ENCODE peak calls at places on chromosomes 7 and 10, in six cellular contexts. One of them, this sample, is unnamed.

GRCh38 chr7:42878303-42878702 is 33.6 kb downstream of the C7orf25 start:
- DNase-seq in mesenchymal stem cell: no peak
- DNase-seq in H9: no peak
- DNase-seq in mesendoderm: no peak
- DNase-seq in H1: no peak
- DNase-seq in IMR-90: no peak
- DNase-seq in this sample: no peak

GRCh38 chr10:11895108-11895466 is 71.9 kb downstream of the PROSER2 start:
- DNase-seq in H9: no peak
- DNase-seq in mesenchymal stem cell: no peak
- DNase-seq in mesendoderm: no peak
- DNase-seq in IMR-90: no peak
- DNase-seq in H1: no peak
- DNase-seq in this sample: no peak

GRCh38 chr7:116492654-116493109 is 6.9 kb upstream of the CAV2 start:
- DNase-seq in mesendoderm: no peak
- DNase-seq in mesenchymal stem cell: no peak
- DNase-seq in H9: no peak
- DNase-seq in H1: no peak
- DNase-seq in IMR-90: peak; percentile 47
- DNase-seq in this sample: no peak

GRCh38 chr10:132628966-132629900 is 91.6 kb downstream of the INPP5A start:
- DNase-seq in IMR-90: no peak
- DNase-seq in mesenchymal stem cell: peak; percentile 35
- DNase-seq in H9: no peak
- DNase-seq in H1: no peak
- DNase-seq in mesendoderm: no peak
- DNase-seq in this sample: no peak

GRCh38 chr7:87159538-87159937 is 7.3 kb downstream of the DMTF1 start:
- DNase-seq in H1: no peak
- DNase-seq in H9: no peak
- DNase-seq in mesendoderm: no peak
- DNase-seq in mesenchymal stem cell: no peak
- DNase-seq in IMR-90: no peak
- DNase-seq in this sample: no peak

GRCh38 chr10:72322280-72323058 is 32.2 kb downstream of the DNAJB12 start:
- DNase-seq in mesenchymal stem cell: peak; percentile 68
- DNase-seq in IMR-90: no peak
- DNase-seq in H1: no peak
- DNase-seq in mesendoderm: peak; percentile 76
- DNase-seq in H9: no peak
- DNase-seq in this sample: no peak

GRCh38 chr7:66921918-66922486 is 977 bp downstream of the TMEM248 start:
- DNase-seq in mesenchymal stem cell: no peak
- DNase-seq in H9: no peak
- DNase-seq in IMR-90: no peak
- DNase-seq in H1: no peak
- DNase-seq in mesendoderm: no peak
- DNase-seq in this sample: no peak

GRCh38 chr10:132110091-132110490 is 44.3 kb downstream of the JAKMIP3 start:
- DNase-seq in H1: peak; percentile 39
- DNase-seq in mesenchymal stem cell: no peak
- DNase-seq in IMR-90: no peak
- DNase-seq in mesendoderm: no peak
- DNase-seq in H9: peak; percentile 20
- DNase-seq in this sample: no peak

GRCh38 chr10:97842658-97843295 is 6.9 kb upstream of the GOLGA7B start:
- DNase-seq in mesendoderm: no peak
- DNase-seq in H9: no peak
- DNase-seq in mesenchymal stem cell: no peak
- DNase-seq in IMR-90: no peak
- DNase-seq in H1: no peak
- DNase-seq in this sample: no peak

GRCh38 chr7:45937301-45937700 is 16.2 kb upstream of the IGFBP3 start:
- DNase-seq in H9: no peak
- DNase-seq in mesenchymal stem cell: no peak
- DNase-seq in mesendoderm: no peak
- DNase-seq in IMR-90: no peak
- DNase-seq in H1: no peak
- DNase-seq in this sample: no peak
- H2BK5ac ChIP-seq in H9: no peak overlapping the region
- H2BK5ac ChIP-seq in mesenchymal stem cell: no peak overlapping the region
- H2BK5ac ChIP-seq in mesendoderm: no peak overlapping the region
- H2BK5ac ChIP-seq in IMR-90: no peak overlapping the region
- H2BK5ac ChIP-seq in H1: no peak overlapping the region
- H2BK5ac ChIP-seq in this sample: no peak overlapping the region

DNA sequence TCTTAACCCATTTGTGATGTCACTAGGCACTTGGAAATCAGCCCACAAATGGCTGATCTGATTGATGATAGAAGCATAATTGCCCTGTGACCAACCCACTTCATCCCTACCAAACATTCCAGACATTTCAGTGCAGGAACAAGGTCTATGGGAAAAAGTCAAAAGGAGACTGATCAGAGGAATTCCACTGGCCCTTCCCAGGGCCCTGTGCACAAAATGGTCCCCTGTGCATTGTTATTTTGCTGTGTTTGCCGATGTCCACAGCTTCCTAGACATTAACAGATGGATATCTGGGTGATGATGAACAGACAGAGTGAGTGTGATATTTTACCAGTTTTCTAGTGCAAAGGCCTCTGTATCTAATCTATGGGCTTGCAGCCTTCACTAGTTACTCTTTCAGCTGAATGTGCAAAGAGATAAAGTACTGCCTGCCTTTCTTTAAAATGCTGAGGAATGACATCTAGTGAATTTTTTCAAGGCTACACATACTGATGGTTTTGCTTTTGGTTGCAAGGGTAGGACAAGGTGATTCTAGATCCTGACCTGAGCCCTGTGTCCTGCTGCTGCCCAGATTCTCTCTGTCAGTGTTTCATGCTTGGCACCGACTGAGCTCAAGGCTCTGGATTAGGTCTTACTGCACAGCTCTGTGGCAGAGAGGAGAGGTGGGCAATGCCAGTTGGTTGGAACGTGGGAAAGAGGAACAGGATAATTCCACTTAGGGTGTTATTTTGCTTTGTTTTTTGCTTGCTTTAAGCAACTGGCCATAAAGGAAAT is 55.4 kb downstream of the CALD1 start:
- DNase-seq in H9: no peak
- DNase-seq in mesendoderm: peak; percentile 57
- DNase-seq in mesenchymal stem cell: peak; percentile 85
- DNase-seq in IMR-90: peak; percentile 82
- DNase-seq in H1: no peak
- DNase-seq in this sample: no peak
- H4K8ac ChIP-seq in H9: no peak overlapping the region
- H4K8ac ChIP-seq in mesendoderm: no peak overlapping the region
- H4K8ac ChIP-seq in mesenchymal stem cell: no peak overlapping the region
- H4K8ac ChIP-seq in IMR-90: peak overlapping the region; percentile 46
- H4K8ac ChIP-seq in H1: no peak overlapping the region
- H4K8ac ChIP-seq in this sample: no peak overlapping the region

DNA sequence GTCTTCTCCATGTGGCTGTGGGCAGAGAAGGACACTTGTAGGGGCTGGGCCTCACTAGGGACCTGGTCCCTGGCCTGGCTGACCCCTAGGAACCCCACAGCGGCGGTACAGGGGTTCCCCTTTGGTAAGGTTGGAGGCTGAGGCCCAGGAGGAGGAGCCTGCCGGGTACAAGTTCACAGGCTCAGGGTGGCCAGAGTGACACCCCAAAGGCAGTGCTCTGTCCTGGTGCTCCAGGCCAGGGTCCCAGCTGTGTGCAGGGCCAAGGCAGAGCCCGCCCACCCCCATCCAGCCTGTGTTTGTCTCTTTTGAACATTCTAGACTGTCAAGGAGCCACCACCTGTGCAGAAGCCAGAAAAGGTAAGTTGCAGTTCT is 23.3 kb downstream of the ANTXRL start:
- DNase-seq in IMR-90: no peak
- DNase-seq in H9: peak; percentile 19
- DNase-seq in mesendoderm: no peak
- DNase-seq in mesenchymal stem cell: no peak
- DNase-seq in H1: no peak
- DNase-seq in this sample: no peak
- H2BK5ac ChIP-seq in IMR-90: no peak overlapping the region
- H2BK5ac ChIP-seq in H9: no peak overlapping the region
- H2BK5ac ChIP-seq in mesendoderm: no peak overlapping the region
- H2BK5ac ChIP-seq in mesenchymal stem cell: no peak overlapping the region
- H2BK5ac ChIP-seq in H1: peak overlapping the region; percentile 24
- H2BK5ac ChIP-seq in this sample: no peak overlapping the region

GRCh38 chr7:138979226-138979979 is 1.8 kb downstream of the KIAA1549 start:
- DNase-seq in IMR-90: peak; percentile 24
- DNase-seq in mesenchymal stem cell: peak; percentile 45
- DNase-seq in H1: no peak
- DNase-seq in H9: no peak
- DNase-seq in mesendoderm: peak; percentile 33
- DNase-seq in this sample: no peak
- H4K8ac ChIP-seq in IMR-90: no peak overlapping the region
- H4K8ac ChIP-seq in mesenchymal stem cell: no peak overlapping the region
- H4K8ac ChIP-seq in H1: no peak overlapping the region
- H4K8ac ChIP-seq in H9: no peak overlapping the region
- H4K8ac ChIP-seq in mesendoderm: no peak overlapping the region
- H4K8ac ChIP-seq in this sample: no peak overlapping the region

DNA sequence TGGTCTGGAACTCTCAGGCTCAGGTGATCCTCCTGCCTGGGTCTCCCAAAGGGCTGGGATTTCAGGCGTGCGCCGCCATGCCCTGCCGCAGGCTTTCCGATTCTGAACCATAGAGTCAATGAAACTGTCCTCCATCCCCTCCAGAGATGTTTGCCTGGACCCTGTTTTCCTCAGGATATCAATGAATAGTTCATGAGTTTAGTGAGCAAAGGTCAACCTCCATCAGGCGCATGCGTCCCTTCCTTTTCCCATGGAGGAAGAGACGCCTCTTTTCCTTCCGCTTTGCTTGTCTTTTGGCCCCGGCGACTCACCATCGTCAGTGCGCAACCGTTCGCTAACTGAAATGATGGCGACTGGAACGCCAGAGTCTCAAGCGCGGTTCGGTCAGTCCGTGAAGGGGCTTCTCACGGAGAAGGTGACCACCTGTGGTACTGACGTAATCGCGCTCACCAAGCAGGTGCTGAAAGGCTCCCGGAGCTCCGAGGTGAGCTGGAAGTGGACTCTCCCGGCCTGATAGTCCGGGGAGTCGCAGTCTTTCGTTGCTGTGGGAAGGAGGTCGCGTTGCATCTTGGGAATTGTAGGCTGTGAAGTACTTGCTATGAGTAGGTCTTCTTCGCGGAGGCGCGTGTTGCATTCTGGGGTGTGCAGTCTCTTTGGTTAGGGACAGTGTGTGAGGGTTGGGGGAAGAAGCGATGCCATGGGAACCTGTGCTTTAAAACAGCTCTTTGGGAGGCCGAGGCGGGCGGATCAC is at the start of gene BORCS7:
- DNase-seq in IMR-90: peak; percentile 97
- DNase-seq in mesendoderm: peak; percentile 99
- DNase-seq in H9: peak; percentile 99
- DNase-seq in H1: peak; percentile 86
- DNase-seq in mesenchymal stem cell: peak; percentile 99
- DNase-seq in this sample: peak; percentile 92
- H2BK5ac ChIP-seq in IMR-90: peak within 1 kb of the TSS; percentile 99
- H2BK5ac ChIP-seq in mesendoderm: no peak within 1 kb of the TSS
- H2BK5ac ChIP-seq in H9: no peak within 1 kb of the TSS
- H2BK5ac ChIP-seq in H1: peak within 1 kb of the TSS; percentile 99
- H2BK5ac ChIP-seq in mesenchymal stem cell: peak within 1 kb of the TSS; percentile 90
- H2BK5ac ChIP-seq in this sample: no peak within 1 kb of the TSS

GRCh38 chr10:3780766-3781457 is 4.1 kb downstream of the KLF6 start:
- DNase-seq in mesenchymal stem cell: peak; percentile 61
- DNase-seq in H1: no peak
- DNase-seq in IMR-90: peak; percentile 14
- DNase-seq in H9: peak; percentile 11
- DNase-seq in mesendoderm: peak; percentile 26
- DNase-seq in this sample: no peak

GRCh38 chr10:3777876-3778707 is 6.9 kb downstream of the KLF6 start:
- DNase-seq in mesendoderm: no peak
- DNase-seq in mesenchymal stem cell: peak; percentile 64
- DNase-seq in H9: no peak
- DNase-seq in IMR-90: peak; percentile 16
- DNase-seq in H1: no peak
- DNase-seq in this sample: no peak

GRCh38 chr10:3778708-3779108 is 6.3 kb downstream of the KLF6 start:
- DNase-seq in H9: no peak
- DNase-seq in H1: no peak
- DNase-seq in mesendoderm: no peak
- DNase-seq in IMR-90: peak; percentile 12
- DNase-seq in mesenchymal stem cell: no peak
- DNase-seq in this sample: no peak

GRCh38 chr10:3780056-3780765 is 4.8 kb downstream of the KLF6 start:
- DNase-seq in H9: peak; percentile 23
- DNase-seq in H1: no peak
- DNase-seq in mesenchymal stem cell: peak; percentile 76
- DNase-seq in mesendoderm: peak; percentile 72
- DNase-seq in IMR-90: peak; percentile 71
- DNase-seq in this sample: no peak

GRCh38 chr10:3779146-3779707 is 5.8 kb downstream of the KLF6 start:
- DNase-seq in H1: no peak
- DNase-seq in H9: peak; percentile 17
- DNase-seq in mesenchymal stem cell: peak; percentile 77
- DNase-seq in IMR-90: peak; percentile 45
- DNase-seq in mesendoderm: no peak
- DNase-seq in this sample: no peak
- H4K8ac ChIP-seq in H1: no peak overlapping the region
- H4K8ac ChIP-seq in H9: no peak overlapping the region
- H4K8ac ChIP-seq in mesenchymal stem cell: no peak overlapping the region
- H4K8ac ChIP-seq in IMR-90: no peak overlapping the region
- H4K8ac ChIP-seq in mesendoderm: no peak overlapping the region
- H4K8ac ChIP-seq in this sample: no peak overlapping the region

GRCh38 chr10:34507217-34507616 is 307.9 kb downstream of the PARD3 start:
- DNase-seq in mesendoderm: peak; percentile 64
- DNase-seq in H9: no peak
- DNase-seq in H1: no peak
- DNase-seq in mesenchymal stem cell: no peak
- DNase-seq in IMR-90: no peak
- DNase-seq in this sample: peak; percentile 50

GRCh38 chr10:34505338-34505737 is 309.8 kb downstream of the PARD3 start:
- DNase-seq in H9: no peak
- DNase-seq in mesendoderm: peak; percentile 46
- DNase-seq in mesenchymal stem cell: no peak
- DNase-seq in H1: no peak
- DNase-seq in IMR-90: no peak
- DNase-seq in this sample: no peak

GRCh38 chr10:34504534-34504933 is 310.6 kb downstream of the PARD3 start:
- DNase-seq in H9: no peak
- DNase-seq in H1: no peak
- DNase-seq in mesenchymal stem cell: peak; percentile 57
- DNase-seq in mesendoderm: peak; percentile 95
- DNase-seq in IMR-90: peak; percentile 71
- DNase-seq in this sample: no peak

GRCh38 chr10:34503704-34504103 is 311.4 kb downstream of the PARD3 start:
- DNase-seq in mesendoderm: no peak
- DNase-seq in H9: no peak
- DNase-seq in IMR-90: no peak
- DNase-seq in H1: no peak
- DNase-seq in mesenchymal stem cell: no peak
- DNase-seq in this sample: no peak

DNA sequence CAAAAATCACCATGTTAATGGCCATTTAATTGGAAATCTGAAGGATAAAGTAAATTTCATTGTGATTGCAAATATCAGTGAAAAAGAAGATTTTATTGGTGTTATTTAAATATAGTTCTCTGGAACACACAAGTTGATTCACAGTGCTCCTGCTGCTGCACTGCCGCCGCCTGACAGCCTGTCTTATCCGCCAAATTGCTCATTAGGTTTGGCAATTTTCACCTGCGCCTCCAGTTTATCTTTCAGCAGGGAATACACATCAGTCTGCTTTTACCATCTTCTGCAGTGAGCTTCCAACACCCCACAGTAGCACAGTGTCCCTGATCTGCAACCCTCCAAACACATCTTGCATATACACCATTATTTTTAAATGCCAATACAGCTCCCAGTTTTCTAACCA is 308.3 kb downstream of the PARD3 start:
- DNase-seq in mesendoderm: peak; percentile 84
- DNase-seq in mesenchymal stem cell: no peak
- DNase-seq in IMR-90: no peak
- DNase-seq in H9: no peak
- DNase-seq in H1: no peak
- DNase-seq in this sample: no peak
- H2BK5ac ChIP-seq in mesendoderm: no peak overlapping the region
- H2BK5ac ChIP-seq in mesenchymal stem cell: no peak overlapping the region
- H2BK5ac ChIP-seq in IMR-90: no peak overlapping the region
- H2BK5ac ChIP-seq in H9: no peak overlapping the region
- H2BK5ac ChIP-seq in H1: no peak overlapping the region
- H2BK5ac ChIP-seq in this sample: no peak overlapping the region

This sample was measured in neuronal stem cell.